ENCODE peak calls at places on chromosome 9, in nine cellular contexts. One of them, this sample, is unnamed.

GRCh38 chr9:135244271-135244691 is 156.8 kb downstream of the OLFM1 start:
- DNase-seq in ELR: no peak
- DNase-seq in RCC 7860: no peak
- DNase-seq in adipocyte: no peak
- DNase-seq in fibroblast of mammary gland: no peak
- DNase-seq in right cardiac atrium: peak
- DNase-seq in NCI-H460: no peak
- DNase-seq in SW 1271: no peak
- DNase-seq in AG09309: no peak
- DNase-seq in this sample: no peak

GRCh38 chr9:2849943-2850342 is 6.0 kb upstream of the PUM3 start:
- DNase-seq in ELR: no peak
- DNase-seq in RCC 7860: no peak
- DNase-seq in adipocyte: no peak
- DNase-seq in fibroblast of mammary gland: no peak
- DNase-seq in right cardiac atrium: no peak
- DNase-seq in NCI-H460: no peak
- DNase-seq in SW 1271: no peak
- DNase-seq in AG09309: no peak
- DNase-seq in this sample: no peak

GRCh38 chr9:89323257-89323841 is 5.0 kb downstream of the SECISBP2 start:
- DNase-seq in ELR: no peak
- DNase-seq in RCC 7860: no peak
- DNase-seq in adipocyte: peak
- DNase-seq in fibroblast of mammary gland: peak
- DNase-seq in right cardiac atrium: no peak
- DNase-seq in NCI-H460: no peak
- DNase-seq in SW 1271: no peak
- DNase-seq in AG09309: no peak
- DNase-seq in this sample: no peak

GRCh38 chr9:33942471-33943083 is 106.1 kb downstream of the UBAP2 start:
- DNase-seq in ELR: peak
- DNase-seq in RCC 7860: peak
- DNase-seq in adipocyte: peak
- DNase-seq in fibroblast of mammary gland: peak
- DNase-seq in right cardiac atrium: no peak
- DNase-seq in NCI-H460: peak
- DNase-seq in SW 1271: peak
- DNase-seq in AG09309: peak
- DNase-seq in this sample: no peak

GRCh38 chr9:120919639-120920494 is 6.7 kb downstream of the TRAF1 start:
- DNase-seq in ELR: no peak
- DNase-seq in RCC 7860: no peak
- DNase-seq in adipocyte: peak
- DNase-seq in fibroblast of mammary gland: peak
- DNase-seq in right cardiac atrium: no peak
- DNase-seq in NCI-H460: no peak
- DNase-seq in SW 1271: no peak
- DNase-seq in AG09309: no peak
- DNase-seq in this sample: no peak

GRCh38 chr9:32378993-32379729 is 5.3 kb upstream of the ACO1 start:
- DNase-seq in ELR: peak
- DNase-seq in RCC 7860: peak
- DNase-seq in adipocyte: peak
- DNase-seq in fibroblast of mammary gland: peak
- DNase-seq in right cardiac atrium: no peak
- DNase-seq in NCI-H460: peak
- DNase-seq in SW 1271: peak
- DNase-seq in AG09309: peak
- DNase-seq in this sample: peak

GRCh38 chr9:12133416-12133815 is 559.8 kb upstream of the TYRP1 start:
- DNase-seq in ELR: no peak
- DNase-seq in RCC 7860: no peak
- DNase-seq in adipocyte: no peak
- DNase-seq in fibroblast of mammary gland: peak
- DNase-seq in right cardiac atrium: no peak
- DNase-seq in NCI-H460: no peak
- DNase-seq in SW 1271: no peak
- DNase-seq in AG09309: no peak
- DNase-seq in this sample: no peak

GRCh38 chr9:69637801-69638200 is 34.4 kb downstream of the APBA1 start:
- DNase-seq in ELR: peak
- DNase-seq in RCC 7860: peak
- DNase-seq in adipocyte: peak
- DNase-seq in fibroblast of mammary gland: peak
- DNase-seq in right cardiac atrium: no peak
- DNase-seq in NCI-H460: no peak
- DNase-seq in SW 1271: no peak
- DNase-seq in AG09309: peak
- DNase-seq in this sample: no peak

GRCh38 chr9:110180386-110180712 is 27.6 kb downstream of the C9orf152 start:
- DNase-seq in ELR: no peak
- DNase-seq in RCC 7860: no peak
- DNase-seq in adipocyte: peak
- DNase-seq in fibroblast of mammary gland: no peak
- DNase-seq in right cardiac atrium: no peak
- DNase-seq in NCI-H460: no peak
- DNase-seq in SW 1271: no peak
- DNase-seq in AG09309: no peak
- DNase-seq in this sample: no peak

GRCh38 chr9:136596630-136597031 is 50.8 kb upstream of the NOTCH1 start:
- DNase-seq in ELR: no peak
- DNase-seq in RCC 7860: no peak
- DNase-seq in adipocyte: no peak
- DNase-seq in fibroblast of mammary gland: no peak
- DNase-seq in right cardiac atrium: peak
- DNase-seq in NCI-H460: no peak
- DNase-seq in SW 1271: no peak
- DNase-seq in AG09309: no peak
- DNase-seq in this sample: peak

GRCh38 chr9:127129718-127130085 is 7.3 kb upstream of the ANGPTL2 start:
- DNase-seq in ELR: no peak
- DNase-seq in RCC 7860: no peak
- DNase-seq in adipocyte: no peak
- DNase-seq in fibroblast of mammary gland: no peak
- DNase-seq in right cardiac atrium: no peak
- DNase-seq in NCI-H460: no peak
- DNase-seq in SW 1271: no peak
- DNase-seq in AG09309: no peak
- DNase-seq in this sample: no peak